ENCODE peak calls at places on chromosomes 2 and 18, in nine cellular contexts. Q is mammary epithelial cell, Z is cardiac muscle cell, K is K562, G is heart left ventricle, J is AG09309, E is right lobe of liver, L is cardiac fibroblast, C is endothelial cell. I is an unnamed sample.

GRCh38 chr2:10613263-10613662 is 76.5 kb downstream of the NOL10 start:
- DNase-seq in K (peak), E (no peak), G (no peak), L (no peak), Z (peak), J (no peak), C (no peak), Q (no peak), I (no peak)

GRCh38 chr2:65503746-65504145 is 71.3 kb upstream of the SPRED2 start:
- DNase-seq in Q (no peak), Z (no peak), L (no peak), K (no peak), J (no peak), C (no peak), G (no peak), E (no peak), I (no peak)

GRCh38 chr18:80159713-80160636 is 50.9 kb downstream of the ADNP2 start:
- DNase-seq in Z (peak), J (no peak), C (peak), K (no peak), G (no peak), E (no peak), Q (no peak), L (peak), I (no peak)

GRCh38 chr2:219448099-219448775 is 13.6 kb downstream of the SPEG start:
- DNase-seq in J (no peak), G (no peak), Z (no peak), Q (no peak), L (no peak), E (no peak), C (peak), K (no peak), I (no peak)

GRCh38 chr2:188364033-188364432 is 72.4 kb downstream of the GULP1 start:
- DNase-seq in C (no peak), Q (no peak), J (no peak), Z (no peak), G (no peak), E (no peak), K (no peak), L (no peak), I (no peak)

GRCh38 chr2:113078350-113078839 is 10.6 kb downstream of the IL1F10 start:
- DNase-seq in Z (no peak), J (no peak), Q (peak), L (peak), C (no peak), G (no peak), K (no peak), E (no peak), I (no peak)

GRCh38 chr18:22977847-22978701 is 44.9 kb downstream of the RBBP8 start:
- DNase-seq in C (no peak), Z (peak), J (peak), G (no peak), L (peak), K (no peak), Q (peak), E (no peak), I (peak)

GRCh38 chr18:57095884-57096283 is 51.0 kb upstream of the BOD1L2 start:
- DNase-seq in E (no peak), L (no peak), K (peak), J (no peak), G (no peak), C (peak), Z (peak), Q (no peak), I (no peak)

GRCh38 chr2:159204381-159204780 is 82.1 kb downstream of the WDSUB1 start:
- DNase-seq in Z (no peak), G (no peak), E (no peak), J (no peak), Q (no peak), C (no peak), K (no peak), L (no peak), I (no peak)

GRCh38 chr18:69945220-69946114 is 2.2 kb downstream of the CD226 start:
- DNase-seq in J (no peak), L (no peak), Z (no peak), Q (no peak), K (no peak), G (no peak), E (no peak), C (no peak), I (no peak)

GRCh38 chr18:57697434-57697833 is 75.8 kb upstream of the NARS1 start:
- DNase-seq in G (no peak), J (no peak), Z (no peak), C (no peak), K (no peak), E (no peak), Q (no peak), L (no peak), I (no peak)

GRCh38 chr2:172107690-172108586 is 5.2 kb upstream of the DLX2 start:
- DNase-seq in J (no peak), K (no peak), C (no peak), L (no peak), Q (no peak), G (no peak), E (no peak), Z (no peak), I (no peak)

GRCh38 chr2:172108587-172108930 is 5.9 kb upstream of the DLX2 start:
- DNase-seq in L (no peak), Q (no peak), G (no peak), J (no peak), C (no peak), E (no peak), K (no peak), Z (no peak), I (no peak)

GRCh38 chr2:172103471-172104292 is 982 bp upstream of the DLX2 start:
- DNase-seq in E (peak), K (peak), G (peak), C (peak), Q (peak), J (no peak), Z (peak), L (peak), I (peak)

GRCh38 chr2:172105715-172106124 is 3.0 kb upstream of the DLX2 start:
- DNase-seq in K (no peak), C (no peak), Q (no peak), E (no peak), J (no peak), G (no peak), L (no peak), Z (no peak), I (no peak)

GRCh38 chr2:172106128-172106961 is 3.6 kb upstream of the DLX2 start:
- DNase-seq in L (peak), E (no peak), C (no peak), Z (peak), G (no peak), K (peak), Q (no peak), J (no peak), I (peak)
- TF ChIP-seq CTCF in L (peak), E (peak), C (no peak), Z (peak), G (peak), K (peak), Q (peak), J (peak), I (peak)

GRCh38 chr2:218292700-218293014 is 354 bp upstream of the TMBIM1 start:
- DNase-seq in J (no peak), G (no peak), Z (no peak), E (no peak), C (no peak), L (no peak), K (no peak), Q (no peak), I (no peak)
- TF ChIP-seq CTCF in J (no peak), G (no peak), Z (no peak), E (no peak), C (peak), L (no peak), K (no peak), Q (no peak), I (peak)

DNA sequence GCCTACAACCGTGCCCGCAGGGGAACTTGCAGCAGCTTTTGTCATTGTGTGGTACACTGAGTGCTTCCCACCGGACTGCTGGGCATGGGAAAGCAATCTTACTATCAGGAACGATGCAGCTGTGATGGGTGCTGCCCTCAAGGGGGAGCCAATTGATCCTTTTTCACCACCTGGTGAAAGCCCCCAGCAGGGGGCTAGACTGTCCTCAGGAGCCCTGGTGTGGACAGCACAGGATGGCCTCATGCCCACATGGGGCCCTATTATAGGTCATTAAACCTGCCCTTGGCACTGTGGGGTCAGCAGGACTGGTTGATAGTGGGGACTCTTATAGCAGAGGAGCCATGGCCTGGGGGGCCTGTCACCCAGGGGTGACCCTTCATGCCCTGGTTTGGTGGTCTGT is 172.2 kb downstream of the GLI2 start:
- DNase-seq in E (peak), L (no peak), C (no peak), Q (no peak), G (no peak), Z (no peak), K (no peak), J (no peak), I (no peak)
- TF ChIP-seq CTCF in E (no peak), L (peak), C (no peak), Q (peak), G (no peak), Z (peak), K (peak), J (peak), I (peak)

GRCh38 chr2:150548527-150548926 is 61.1 kb upstream of the RND3 start:
- DNase-seq in Q (no peak), J (no peak), K (peak), G (no peak), E (no peak), C (no peak), Z (peak), L (peak), I (peak)
- TF ChIP-seq CTCF in Q (peak), J (peak), K (peak), G (no peak), E (no peak), C (no peak), Z (peak), L (peak), I (peak)

GRCh38 chr2:196322963-196323810 is 151.8 kb upstream of the STK17B start:
- DNase-seq in Z (peak), G (no peak), Q (no peak), C (no peak), E (no peak), J (peak), K (no peak), L (peak), I (peak)
- TF ChIP-seq CTCF in Z (no peak), G (no peak), Q (no peak), C (no peak), E (no peak), J (no peak), K (no peak), L (no peak), I (peak)

DNA sequence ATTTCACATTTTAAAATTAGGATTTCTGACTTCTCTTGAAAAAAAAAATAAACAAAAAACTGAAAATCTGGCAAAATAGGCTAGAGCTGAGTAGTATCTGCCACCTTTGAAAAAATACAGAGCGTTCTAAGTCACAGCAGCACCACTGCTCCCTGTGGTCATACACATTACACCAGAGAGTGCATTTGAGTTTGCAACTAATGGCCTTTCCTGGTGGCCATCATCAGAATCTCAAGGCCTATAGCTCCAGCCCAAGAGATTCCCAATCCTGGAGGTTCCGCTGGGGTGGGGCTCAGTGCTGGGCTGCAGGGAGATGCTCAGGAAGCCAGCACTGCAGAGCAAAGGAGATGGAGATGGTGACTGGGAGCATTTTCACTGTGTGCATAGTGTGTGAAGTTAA is 17.5 kb downstream of the SMYD1 start:
- DNase-seq in C (no peak), Z (no peak), L (no peak), E (no peak), Q (no peak), K (no peak), G (no peak), J (no peak), I (no peak)
- TF ChIP-seq CTCF in C (no peak), Z (no peak), L (no peak), E (no peak), Q (no peak), K (no peak), G (no peak), J (no peak), I (no peak)

DNA sequence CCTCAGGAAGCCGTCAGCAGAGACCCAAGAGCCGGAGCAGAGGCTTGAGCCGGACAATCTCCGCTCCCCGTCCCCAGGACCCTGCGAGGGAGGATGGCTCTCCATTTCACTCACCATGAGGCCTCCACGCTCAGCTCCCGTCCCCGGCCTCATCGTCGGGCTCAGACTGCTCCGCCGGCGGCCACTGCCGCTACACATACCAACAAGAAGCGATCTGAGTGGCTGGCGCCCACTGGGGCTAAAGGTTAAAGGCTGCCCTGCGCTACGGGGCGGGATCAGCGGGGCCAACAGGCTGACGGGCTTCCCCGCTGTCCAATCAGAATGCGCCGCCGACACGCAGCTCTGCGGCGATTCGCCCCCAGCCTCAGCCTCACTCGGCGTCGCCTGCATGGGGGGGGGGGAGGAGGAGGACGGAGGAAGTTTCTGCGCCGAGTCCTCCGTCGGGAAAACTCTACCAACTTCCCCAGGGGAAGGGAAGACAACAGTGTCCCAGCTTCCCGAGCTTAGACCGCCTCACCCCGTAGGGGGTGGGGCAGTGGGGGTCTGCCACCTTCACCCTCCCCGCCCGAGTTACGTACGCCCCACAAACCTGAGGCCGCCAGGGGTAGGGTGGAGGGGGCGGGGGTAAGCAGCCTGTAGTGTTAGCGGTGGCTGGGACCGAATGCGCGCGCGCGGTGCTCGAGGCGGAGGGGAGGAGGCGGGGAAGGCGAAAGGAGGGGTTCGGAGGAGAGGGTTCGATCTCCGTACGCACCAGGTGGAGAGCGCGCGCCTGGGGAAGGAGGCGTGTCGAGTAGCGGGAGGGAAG is at the start of gene PRPF40A:
- DNase-seq in Z (peak), C (peak), L (peak), E (peak), G (peak), Q (peak), K (peak), J (peak), I (peak)
- TF ChIP-seq CTCF in Z (no peak), C (no peak), L (no peak), E (no peak), G (no peak), Q (no peak), K (no peak), J (no peak), I (no peak)

GRCh38 chr2:182592691-182593393 is 123.2 kb upstream of the DNAJC10 start:
- DNase-seq in Q (no peak), C (no peak), J (no peak), L (no peak), G (no peak), E (no peak), Z (no peak), K (no peak), I (no peak)
- TF ChIP-seq CTCF in Q (peak), C (peak), J (peak), L (no peak), G (no peak), E (no peak), Z (no peak), K (no peak), I (peak)